ENCODE peak calls at places on chromosomes 2 and 18, in four cellular contexts. V is fibroblast of lung, Y is GM13977, O is GM13976. E is an unnamed sample.
A peak's percentile ranks its signal among the peaks of the same experiment; 100 is the strongest.

GRCh38 chr2:173808676-173809075 is 156.5 kb downstream of the SP3 start:
- DNase-seq in Y (no peak), O (no peak), V (no peak), E (no peak)

GRCh38 chr2:44268259-44268649 is 7.0 kb upstream of the SLC3A1 start:
- DNase-seq in V (peak; percentile 83), O (no peak), Y (no peak), E (no peak)

GRCh38 chr2:159073256-159073655 is 104.8 kb downstream of the TANC1 start:
- DNase-seq in O (no peak), Y (no peak), V (peak; percentile 81), E (no peak)

GRCh38 chr2:120777787-120778186 is 42.1 kb downstream of the GLI2 start:
- DNase-seq in O (no peak), V (no peak), Y (no peak), E (no peak)

GRCh38 chr2:239545741-239546392 is 145.0 kb upstream of the HDAC4 start:
- DNase-seq in O (no peak), V (no peak), Y (no peak), E (no peak)

GRCh38 chr2:85353876-85354285 is 447 bp downstream of the RETSAT start:
- DNase-seq in V (peak; percentile 29), O (no peak), Y (no peak), E (no peak)

GRCh38 chr2:176234216-176234615 is 35.0 kb upstream of the MTX2 start:
- DNase-seq in O (no peak), V (peak; percentile 41), Y (no peak), E (no peak)

GRCh38 chr2:47776621-47777020 is 6.3 kb upstream of the MSH6 start:
- DNase-seq in O (no peak), V (no peak), Y (no peak), E (no peak)

GRCh38 chr2:171956135-171956830 is 34.0 kb downstream of the HAT1 start:
- DNase-seq in Y (no peak), V (no peak), O (no peak), E (no peak)

GRCh38 chr2:47271054-47272000 is 116.2 kb upstream of the STPG4 start:
- DNase-seq in V (no peak), O (no peak), Y (no peak), E (no peak)

GRCh38 chr18:41940506-41941215 is 14.4 kb upstream of the PIK3C3 start:
- DNase-seq in O (no peak), V (peak; percentile 98), Y (no peak), E (no peak)

GRCh38 chr18:59561596-59561995 is 135.6 kb downstream of the CCBE1 start:
- DNase-seq in V (no peak), Y (no peak), O (no peak), E (no peak)

GRCh38 chr2:175309799-175310198 is 128.3 kb upstream of the ATP5MC3 start:
- DNase-seq in O (peak; percentile 21), V (peak; percentile 10), Y (peak; percentile 29), E (peak; percentile 29)

GRCh38 chr2:24493713-24494112 is 2.7 kb downstream of the NCOA1 start:
- DNase-seq in V (no peak), Y (no peak), O (no peak), E (no peak)

GRCh38 chr2:225649274-225649673 is 249.8 kb downstream of the NYAP2 start:
- DNase-seq in Y (no peak), V (no peak), O (no peak), E (no peak)

GRCh38 chr18:9417081-9417841 is 58.1 kb upstream of the RALBP1 start:
- DNase-seq in V (peak; percentile 89), Y (no peak), O (no peak), E (no peak)

GRCh38 chr2:2825516-2826208 is 494.6 kb upstream of the MYT1L start:
- DNase-seq in V (no peak), Y (no peak), O (no peak), E (no peak)

GRCh38 chr2:40043191-40043590 is 264.1 kb upstream of the THUMPD2 start:
- DNase-seq in Y (no peak), V (peak; percentile 81), O (no peak), E (no peak)

GRCh38 chr2:3189961-3190360 is 187.7 kb downstream of the EIPR1 start:
- DNase-seq in V (no peak), Y (no peak), O (no peak), E (no peak)

GRCh38 chr18:9869713-9870430 is 15.9 kb upstream of the TXNDC2 start:
- DNase-seq in O (peak; percentile 43), Y (peak; percentile 53), V (peak; percentile 89), E (peak; percentile 57)

GRCh38 chr2:60966465-60967405 is 50.8 kb upstream of the PEX13 start:
- DNase-seq in V (no peak), Y (no peak), O (peak; percentile 28), E (no peak)

GRCh38 chr2:37802899-37803379 is 122.1 kb upstream of the RMDN2 start:
- DNase-seq in O (no peak), Y (no peak), V (peak; percentile 92), E (no peak)

GRCh38 chr18:5937086-5937485 is 41.8 kb upstream of the TMEM200C start:
- DNase-seq in O (no peak), V (no peak), Y (no peak), E (no peak)

GRCh38 chr2:23292024-23292423 is 93.0 kb upstream of the KLHL29 start:
- DNase-seq in O (no peak), V (no peak), Y (no peak), E (no peak)

GRCh38 chr2:47265751-47266231 is 110.7 kb upstream of the STPG4 start:
- DNase-seq in O (no peak), Y (no peak), V (peak; percentile 51), E (no peak)

GRCh38 chr2:12501469-12502147 is 215.1 kb upstream of the TRIB2 start:
- DNase-seq in V (no peak), O (peak; percentile 52), Y (peak; percentile 48), E (peak; percentile 56)

GRCh38 chr2:88919087-88919738 is 227.7 kb downstream of the RPIA start:
- DNase-seq in O (peak; percentile 0), V (no peak), Y (no peak), E (no peak)

GRCh38 chr2:240558229-240558885 is 569 bp upstream of the ANKMY1 start:
- DNase-seq in O (peak; percentile 18), V (no peak), Y (no peak), E (no peak)
- TF ChIP-seq CTCF in O (no peak), V (no peak), Y (no peak), E (no peak)

DNA sequence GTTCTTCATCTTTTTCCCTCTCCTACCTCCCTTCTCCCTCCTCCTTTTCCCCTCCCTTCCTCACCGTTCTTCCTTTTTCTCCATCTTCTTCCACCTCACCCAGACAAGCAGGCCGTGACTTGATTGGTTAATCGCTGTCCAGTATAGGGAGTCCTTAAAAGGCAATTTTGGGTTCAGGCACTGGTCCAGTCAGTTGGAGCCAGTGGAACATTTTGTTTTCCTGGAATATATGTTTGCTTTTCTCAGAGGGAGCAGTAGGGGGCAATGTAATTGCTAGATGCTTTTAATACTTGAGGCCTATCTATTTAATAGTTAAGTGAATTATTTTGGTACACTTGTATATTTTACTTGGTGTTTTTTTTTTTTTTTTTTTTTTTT is 15.0 kb downstream of the ELAC1 start:
- DNase-seq in V (peak; percentile 7), Y (no peak), O (no peak), E (no peak)
- TF ChIP-seq CTCF in V (no peak), Y (peak; percentile 13), O (no peak), E (no peak)

DNA sequence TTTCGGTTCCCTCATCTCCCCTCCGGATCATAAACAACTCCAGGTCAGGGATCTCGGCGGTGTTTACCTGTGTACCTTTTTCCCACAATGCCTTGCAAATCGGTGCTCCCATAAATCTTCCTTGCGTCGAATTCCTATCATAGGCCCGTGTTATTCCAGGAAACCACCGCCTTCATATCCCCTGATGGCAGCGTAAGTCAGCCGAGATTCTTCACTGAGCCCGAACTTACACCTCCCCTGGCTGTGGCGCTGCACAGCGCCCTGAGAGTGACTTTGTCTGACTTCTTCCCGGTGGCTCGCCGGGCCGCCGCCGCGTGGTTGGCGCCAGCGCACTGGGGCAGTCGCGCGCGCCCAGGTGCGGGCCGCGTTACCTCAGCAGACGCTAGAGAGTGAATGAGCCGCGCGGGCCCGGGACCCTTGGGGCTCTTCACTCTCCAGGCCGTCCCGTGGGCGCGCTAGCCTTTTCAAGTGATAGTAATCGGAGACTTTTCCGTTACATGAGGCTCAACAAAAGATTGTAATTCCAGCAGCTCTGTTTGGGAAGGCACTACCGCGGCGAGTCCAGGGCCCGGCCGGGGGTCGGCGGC is 101.6 kb downstream of the SPTBN1 start:
- DNase-seq in O (peak; percentile 62), V (peak; percentile 62), Y (peak; percentile 63), E (peak; percentile 54)
- TF ChIP-seq CTCF in O (no peak), V (no peak), Y (no peak), E (peak; percentile 36)

DNA sequence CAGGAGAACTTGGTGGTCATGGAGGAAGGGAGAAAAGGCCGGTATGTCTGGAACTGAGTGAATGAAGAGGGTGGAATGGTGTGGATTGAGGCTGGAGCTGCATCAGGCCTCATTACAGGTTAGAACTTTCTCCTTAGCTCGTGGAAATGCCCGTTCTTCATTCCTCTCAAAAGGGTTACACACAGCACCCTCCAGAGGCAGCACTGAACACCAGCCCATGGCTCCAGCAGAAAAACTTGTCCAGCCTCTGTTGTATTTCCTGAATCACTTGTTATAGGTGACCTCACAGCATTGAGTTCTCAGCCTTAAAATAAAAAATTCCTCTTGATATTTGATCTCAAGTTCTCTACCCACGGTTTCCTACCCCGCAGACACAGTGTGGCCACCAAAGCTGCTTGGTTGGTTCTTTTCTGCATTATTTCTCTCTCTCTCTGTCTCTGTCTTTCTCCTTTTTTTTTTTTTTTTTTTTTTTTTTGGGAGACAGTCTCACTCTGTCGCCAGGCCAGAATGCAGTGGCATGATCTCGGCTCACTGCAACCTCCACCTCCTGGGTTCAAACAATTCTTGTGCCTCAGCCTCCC is 89.6 kb downstream of the ITGB1BP1 start:
- DNase-seq in O (peak; percentile 47), V (peak; percentile 88), Y (no peak), E (no peak)
- TF ChIP-seq CTCF in O (peak; percentile 18), V (peak; percentile 78), Y (peak; percentile 40), E (peak; percentile 26)

GRCh38 chr2:167215595-167215994 is 327.3 kb downstream of the XIRP2 start:
- DNase-seq in O (no peak), V (no peak), Y (no peak), E (no peak)

GRCh38 chr2:167209784-167210183 is 321.5 kb downstream of the XIRP2 start:
- DNase-seq in V (no peak), Y (no peak), O (no peak), E (no peak)

GRCh38 chr2:167212054-167212648 is 323.9 kb downstream of the XIRP2 start:
- DNase-seq in Y (peak; percentile 28), O (peak; percentile 31), V (peak; percentile 48), E (peak; percentile 36)
- TF ChIP-seq CTCF in Y (peak; percentile 58), O (peak; percentile 67), V (peak; percentile 87), E (peak; percentile 47)

GRCh38 chr18:45056907-45057306 is 376.2 kb downstream of the SETBP1 start:
- DNase-seq in V (peak; percentile 11), O (no peak), Y (no peak), E (no peak)
- TF ChIP-seq CTCF in V (no peak), O (no peak), Y (no peak), E (no peak)

GRCh38 chr2:211503856-211504255 is 947.5 kb downstream of the CPS1 start:
- DNase-seq in Y (no peak), O (no peak), V (no peak), E (no peak)
- TF ChIP-seq CTCF in Y (peak; percentile 45), O (no peak), V (no peak), E (no peak)

DNA sequence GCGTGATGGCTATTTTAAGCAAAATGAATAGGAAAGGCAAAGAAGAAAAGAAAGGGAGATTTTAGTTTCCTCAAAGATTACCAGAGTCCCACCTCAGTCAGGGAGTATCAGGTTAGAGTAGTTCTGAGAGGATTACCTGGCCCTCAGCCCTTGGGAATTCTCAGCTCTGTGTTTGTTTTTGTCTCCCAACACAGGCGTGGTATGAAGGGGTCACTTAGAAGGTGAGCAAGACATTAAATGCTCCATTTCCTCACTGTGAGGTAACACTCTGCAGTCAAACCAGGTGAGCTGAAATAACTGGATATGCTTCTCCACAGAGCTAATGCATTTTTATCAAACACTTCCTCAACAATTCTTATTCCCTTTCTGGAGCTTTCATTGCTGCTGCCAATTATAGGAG is 232.2 kb downstream of the IKZF2 start:
- DNase-seq in V (no peak), Y (no peak), O (no peak), E (no peak)
- TF ChIP-seq CTCF in V (no peak), Y (no peak), O (no peak), E (no peak)

E was measured in GM10248.